ENCODE peak calls at places on chromosomes 12 and 14, in four cellular contexts. W, G, H and N are unnamed samples.

GRCh38 chr12:70576341-70577282 is 60.6 kb downstream of the PTPRB start:
- DNase-seq in W (no peak), G (no peak), H (peak; percentile 10), N (no peak)

GRCh38 chr14:58751788-58752187 is 114.0 kb downstream of the DACT1 start:
- DNase-seq in W (no peak), G (no peak), H (no peak), N (no peak)

GRCh38 chr12:21613931-21614330 is 9.3 kb upstream of the GYS2 start:
- DNase-seq in W (no peak), G (no peak), H (no peak), N (no peak)

GRCh38 chr12:99278899-99279298 is 368.7 kb upstream of the GARIN6 start:
- DNase-seq in W (no peak), G (no peak), H (no peak), N (no peak)

GRCh38 chr12:89556976-89557375 is 31.1 kb upstream of the POC1B start:
- DNase-seq in W (no peak), G (no peak), H (no peak), N (no peak)

GRCh38 chr12:87274594-87275245 is 754.5 kb downstream of the C12orf50 start:
- DNase-seq in W (no peak), G (no peak), H (no peak), N (no peak)

GRCh38 chr14:106107703-106108102 is 581.3 kb downstream of the TMEM121 start:
- DNase-seq in W (no peak), G (no peak), H (no peak), N (no peak)

GRCh38 chr12:92552412-92553108 is 150.2 kb upstream of the PLEKHG7 start:
- DNase-seq in W (no peak), G (no peak), H (no peak), N (no peak)

GRCh38 chr12:9707864-9708808 is 24.8 kb downstream of the CLECL1 start:
- DNase-seq in W (peak; percentile 57), G (peak; percentile 80), H (no peak), N (no peak)

GRCh38 chr14:65492277-65492676 is 79.7 kb downstream of the FUT8 start:
- DNase-seq in W (no peak), G (no peak), H (no peak), N (no peak)

GRCh38 chr14:105144231-105144665 is 24.3 kb downstream of the JAG2 start:
- DNase-seq in W (no peak), G (peak; percentile 38), H (no peak), N (peak; percentile 41)

GRCh38 chr12:21151184-21151583 is 20.2 kb downstream of the SLCO1B1 start:
- DNase-seq in W (no peak), G (no peak), H (no peak), N (no peak)

GRCh38 chr12:76266797-76267196 is 81.4 kb downstream of the BBS10 start:
- DNase-seq in W (peak; percentile 85), G (no peak), H (peak; percentile 43), N (peak; percentile 68)

GRCh38 chr12:104957388-104958008 is 592 bp downstream of the SLC41A2 start:
- DNase-seq in W (no peak), G (peak; percentile 55), H (no peak), N (peak; percentile 68)

GRCh38 chr14:69992564-69992963 is 113.3 kb downstream of the SMOC1 start:
- DNase-seq in W (no peak), G (no peak), H (no peak), N (no peak)
- H3K27ac ChIP-seq in W (no peak overlapping the region), G (no peak overlapping the region), H (no peak overlapping the region), N (no peak overlapping the region)

DNA sequence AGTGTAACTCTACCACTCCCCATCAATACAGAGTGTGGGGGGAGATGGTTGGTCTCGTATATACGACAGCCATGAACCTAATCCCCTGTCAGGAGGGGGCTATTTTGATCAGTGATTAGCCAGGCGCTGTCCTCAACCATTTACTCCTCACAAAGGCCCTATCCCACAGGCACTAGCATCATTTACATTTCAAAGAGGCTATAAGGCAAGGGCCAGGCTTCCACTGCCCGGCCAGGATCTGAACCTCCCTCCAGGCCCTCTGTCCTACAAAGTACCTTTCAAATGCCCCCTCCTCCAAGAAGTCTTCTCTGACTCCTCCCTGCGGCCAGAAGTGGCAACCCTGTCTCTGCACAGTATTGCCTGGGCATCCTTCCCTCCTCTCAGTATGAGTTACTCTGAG is 74.7 kb downstream of the ITPK1 start:
- DNase-seq in W (no peak), G (no peak), H (no peak), N (no peak)
- H3K27ac ChIP-seq in W (peak overlapping the region; percentile 86), G (no peak overlapping the region), H (peak overlapping the region; percentile 100), N (peak overlapping the region; percentile 80)

DNA sequence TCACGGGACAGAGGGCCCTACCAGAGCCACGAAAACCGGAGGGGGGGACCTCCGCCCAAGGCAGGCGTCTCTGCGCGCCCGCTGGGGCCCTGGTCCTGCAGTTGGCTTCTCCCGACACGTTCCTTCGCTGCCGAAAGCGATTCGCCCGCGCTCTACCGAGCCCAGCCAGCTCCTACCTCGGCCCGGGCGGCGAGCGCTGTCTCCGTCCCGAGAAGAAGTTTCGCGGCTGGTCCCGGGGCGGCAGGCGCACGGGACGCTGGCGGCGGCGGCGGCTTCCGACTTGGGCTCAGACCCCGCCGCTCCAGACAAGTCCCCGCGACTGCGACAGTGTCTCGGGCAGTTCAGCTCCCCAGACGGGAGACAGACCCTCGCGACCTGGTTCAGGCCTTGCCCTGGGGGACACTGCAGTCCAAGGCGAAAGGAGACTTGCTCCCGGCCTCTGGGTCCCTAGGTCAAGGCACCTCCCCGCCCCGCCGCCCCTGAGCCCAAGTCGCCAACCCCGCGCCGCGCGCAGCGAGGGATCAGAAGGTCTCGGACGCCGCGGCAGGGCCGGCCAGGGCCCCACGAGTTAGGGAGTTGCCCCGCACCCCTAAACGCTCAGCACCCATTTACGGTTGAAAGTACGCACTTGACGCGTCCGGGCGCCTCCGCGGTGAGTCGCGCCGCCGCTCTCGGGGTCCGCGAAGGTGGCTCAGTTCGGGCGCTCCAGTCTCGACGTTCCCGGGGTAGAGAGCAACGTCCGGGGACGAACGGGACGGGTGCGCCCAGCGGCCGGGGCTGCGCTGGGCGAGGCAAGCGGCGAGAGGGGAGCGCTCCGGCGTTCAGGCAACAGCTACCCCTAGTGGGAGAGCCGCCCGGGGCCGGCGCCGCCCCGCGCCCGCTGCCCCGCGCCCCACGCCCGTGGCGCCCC is 1.4 kb upstream of the DIO3 start:
- DNase-seq in W (no peak), G (no peak), H (no peak), N (peak; percentile 81)
- H3K27ac ChIP-seq in W (no peak overlapping the region), G (no peak overlapping the region), H (no peak overlapping the region), N (peak overlapping the region; percentile 67)

GRCh38 chr12:111840831-111841230 is 1.2 kb upstream of the MAPKAPK5 start:
- DNase-seq in W (no peak), G (no peak), H (no peak), N (no peak)
- H3K27ac ChIP-seq in W (peak overlapping the region; percentile 92), G (peak overlapping the region; percentile 88), H (peak overlapping the region; percentile 88), N (peak overlapping the region; percentile 90)

GRCh38 chr12:27805238-27805637 is 25.2 kb upstream of the MANSC4 start:
- DNase-seq in W (no peak), G (no peak), H (no peak), N (no peak)
- H3K27ac ChIP-seq in W (no peak overlapping the region), G (no peak overlapping the region), H (no peak overlapping the region), N (no peak overlapping the region)

GRCh38 chr14:92565718-92566115 is 52.1 kb downstream of the RIN3 start:
- DNase-seq in W (no peak), G (no peak), H (no peak), N (no peak)

GRCh38 chr14:92563359-92563758 is 49.8 kb downstream of the RIN3 start:
- DNase-seq in W (no peak), G (no peak), H (peak; percentile 40), N (no peak)

GRCh38 chr14:92564361-92565039 is 50.9 kb downstream of the RIN3 start:
- DNase-seq in W (no peak), G (no peak), H (no peak), N (no peak)

GRCh38 chr14:92567173-92567725 is 53.7 kb downstream of the RIN3 start:
- DNase-seq in W (no peak), G (no peak), H (no peak), N (no peak)

DNA sequence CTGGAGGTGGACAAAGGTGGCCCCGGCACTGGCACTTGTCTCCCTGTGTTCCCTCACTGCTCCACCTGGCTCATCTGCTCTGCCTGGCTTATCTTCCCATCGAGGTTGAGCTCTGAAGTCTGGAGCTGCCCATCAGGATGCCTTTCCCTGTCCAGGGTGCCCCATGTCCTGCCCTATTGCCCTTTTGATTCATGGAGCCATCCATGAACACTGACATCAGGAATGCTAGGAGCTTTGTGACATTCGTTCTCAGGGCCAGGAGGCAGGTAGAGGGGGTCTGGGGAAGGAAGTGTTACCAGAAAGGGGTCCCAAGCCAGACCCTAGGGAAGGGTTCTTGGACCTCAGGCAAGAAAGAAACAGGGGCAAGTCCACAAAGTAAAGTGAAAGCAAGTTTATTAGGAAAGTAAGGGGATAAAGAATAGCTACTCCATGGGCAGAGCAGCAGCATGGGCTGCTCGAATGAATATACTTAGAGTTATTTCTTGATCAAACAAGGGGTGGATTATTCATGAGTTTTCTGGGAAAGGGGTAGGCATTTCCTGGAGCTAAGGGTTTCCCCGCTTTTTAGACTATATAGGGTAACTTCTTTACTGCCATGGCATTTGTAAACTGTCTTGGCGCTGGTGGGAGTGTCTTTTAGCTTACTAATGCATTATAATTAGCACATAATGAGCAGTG is 51.6 kb downstream of the RIN3 start:
- DNase-seq in W (no peak), G (no peak), H (no peak), N (no peak)
- H3K27ac ChIP-seq in W (no peak overlapping the region), G (no peak overlapping the region), H (peak overlapping the region; percentile 67), N (no peak overlapping the region)

GRCh38 chr14:102320671-102321455 is 1.3 kb downstream of the ZNF839 start:
- DNase-seq in W (no peak), G (no peak), H (no peak), N (peak; percentile 46)
- H3K27ac ChIP-seq in W (peak overlapping the region; percentile 93), G (peak overlapping the region; percentile 88), H (no peak overlapping the region), N (peak overlapping the region; percentile 96)